ENCODE peak calls at places on chromosomes 7 and 10, in five cellular contexts. L is uterus; K is activated naive CD4-positive, alpha-beta T cell treated with anti-CD3 and anti-CD28 coated beads, Interleukin-2, amount 50 U/mL, for 16 hours; F is WERI-Rb-1; C is NCI-H2081 treated with DMSO at 0.1 percent for 48 hours. Y is an unnamed sample.
A peak's percentile ranks its signal among the peaks of the same experiment; 100 is the strongest.

GRCh38 chr7:3162286-3162685 is 118.6 kb upstream of the CARD11 start:
- DNase-seq in L (no peak), K (no peak), F (peak; percentile 58), C (no peak), Y (no peak)

GRCh38 chr7:125926621-125927020 is 997.0 kb upstream of the POT1 start:
- DNase-seq in L (no peak), K (no peak), F (no peak), C (no peak), Y (no peak)

GRCh38 chr7:121204537-121204936 is 124.3 kb upstream of the WNT16 start:
- DNase-seq in L (no peak), K (no peak), F (no peak), C (peak; percentile 40), Y (no peak)

GRCh38 chr7:92717601-92717981 is 118.8 kb downstream of the CDK6 start:
- DNase-seq in L (no peak), K (no peak), F (no peak), C (no peak), Y (no peak)

GRCh38 chr10:128846927-128847326 is 620.1 kb upstream of the MGMT start:
- DNase-seq in L (no peak), K (no peak), F (no peak), C (no peak), Y (no peak)

GRCh38 chr7:105639677-105640493 is 58.6 kb upstream of the EFCAB10 start:
- DNase-seq in L (no peak), K (no peak), F (peak; percentile 83), C (no peak), Y (no peak)

GRCh38 chr10:44463511-44464121 is 78.7 kb upstream of the CXCL12 start:
- DNase-seq in L (no peak), K (no peak), F (no peak), C (no peak), Y (no peak)

GRCh38 chr10:109259293-109259692 is 664.0 kb downstream of the XPNPEP1 start:
- DNase-seq in L (no peak), K (no peak), F (no peak), C (no peak), Y (no peak)

GRCh38 chr7:128890306-128891109 is 20.0 kb downstream of the KCP start:
- DNase-seq in L (no peak), K (no peak), F (peak; percentile 67), C (no peak), Y (no peak)

GRCh38 chr10:132526676-132527075 is 10.9 kb upstream of the INPP5A start:
- DNase-seq in L (no peak), K (no peak), F (no peak), C (no peak), Y (no peak)

GRCh38 chr7:142632291-142633134 is 116.8 kb upstream of the PRSS1 start:
- DNase-seq in L (no peak), K (peak; percentile 50), F (peak; percentile 65), C (peak; percentile 51), Y (peak; percentile 76)

GRCh38 chr10:5284311-5285057 is 80.3 kb upstream of the UCN3 start:
- DNase-seq in L (no peak), K (no peak), F (no peak), C (no peak), Y (peak; percentile 63)

GRCh38 chr10:34918060-34918840 is 103.2 kb upstream of the PARD3 start:
- DNase-seq in L (no peak), K (no peak), F (no peak), C (no peak), Y (no peak)

Y was measured in activated effector memory CD4-positive, alpha-beta T cell treated with anti-CD3 and anti-CD28 coated beads, Interleukin-2, amount 50 U/mL, for 16 hours.